ENCODE peak calls at places on chromosomes 7 and 10, in five cellular contexts. U, A, B, L and N are unnamed samples.

GRCh38 chr10:33559105-33559504 is 224.6 kb upstream of the NRP1 start:
- DNase-seq in U (no peak), A (peak; percentile 40), B (no peak), L (no peak), N (no peak)

GRCh38 chr7:29866490-29866930 is 60.2 kb downstream of the WIPF3 start:
- DNase-seq in U (no peak), A (no peak), B (peak; percentile 30), L (no peak), N (no peak)

GRCh38 chr7:104848386-104848990 is 165.5 kb upstream of the KMT2E start:
- DNase-seq in U (no peak), A (peak; percentile 50), B (no peak), L (peak; percentile 18), N (peak; percentile 23)

GRCh38 chr7:116967983-116968382 is 14.7 kb downstream of the ST7 start:
- DNase-seq in U (no peak), A (no peak), B (no peak), L (no peak), N (no peak)

GRCh38 chr7:11182736-11183135 is 209.1 kb downstream of the PHF14 start:
- DNase-seq in U (no peak), A (no peak), B (no peak), L (no peak), N (no peak)

GRCh38 chr7:138957217-138957616 is 24.0 kb downstream of the KIAA1549 start:
- DNase-seq in U (no peak), A (no peak), B (no peak), L (no peak), N (no peak)

GRCh38 chr7:6167004-6167551 is 105.3 kb downstream of the CYTH3 start:
- DNase-seq in U (no peak), A (no peak), B (no peak), L (no peak), N (no peak)

GRCh38 chr7:143041346-143041745 is 10.8 kb upstream of the OR6V1 start:
- DNase-seq in U (no peak), A (no peak), B (no peak), L (no peak), N (no peak)

GRCh38 chr7:134246761-134247160 is 70.0 kb downstream of the SLC35B4 start:
- DNase-seq in U (no peak), A (no peak), B (no peak), L (no peak), N (no peak)

GRCh38 chr10:131653550-131654470 is 247.0 kb upstream of the PPP2R2D start:
- DNase-seq in U (no peak), A (no peak), B (no peak), L (no peak), N (no peak)

GRCh38 chr10:50582766-50583762 is 40.7 kb downstream of the SGMS1 start:
- DNase-seq in U (no peak), A (no peak), B (peak; percentile 48), L (no peak), N (no peak)

GRCh38 chr10:62726142-62726541 is 78.4 kb upstream of the ADO start:
- DNase-seq in U (no peak), A (no peak), B (no peak), L (no peak), N (no peak)

GRCh38 chr10:59942556-59942955 is 36.2 kb upstream of the CCDC6 start:
- DNase-seq in U (no peak), A (no peak), B (no peak), L (no peak), N (no peak)

GRCh38 chr7:150405584-150406310 is 26.6 kb downstream of the ZNF775 start:
- DNase-seq in U (no peak), A (no peak), B (no peak), L (no peak), N (no peak)

GRCh38 chr7:159070422-159071148 is 74.1 kb downstream of the VIPR2 start:
- DNase-seq in U (no peak), A (no peak), B (no peak), L (no peak), N (no peak)

GRCh38 chr10:21078410-21079329 is 181.6 kb upstream of the NEBL start:
- DNase-seq in U (no peak), A (peak; percentile 68), B (peak; percentile 43), L (peak; percentile 58), N (peak; percentile 38)

GRCh38 chr10:36759111-36759805 is 366.1 kb upstream of the ANKRD30A start:
- DNase-seq in U (no peak), A (no peak), B (no peak), L (no peak), N (no peak)

GRCh38 chr7:90188281-90188680 is 23.3 kb upstream of the STEAP2 start:
- DNase-seq in U (no peak), A (no peak), B (no peak), L (no peak), N (no peak)

GRCh38 chr10:4677296-4678021 is 148.5 kb upstream of the AKR1E2 start:
- DNase-seq in U (no peak), A (no peak), B (no peak), L (no peak), N (no peak)

GRCh38 chr10:79162861-79163662 is 94.3 kb downstream of the ZMIZ1 start:
- DNase-seq in U (no peak), A (peak; percentile 88), B (peak; percentile 70), L (no peak), N (no peak)

GRCh38 chr7:20786779-20787651 is at the start of gene SP8:
- DNase-seq in U (no peak), A (no peak), B (peak; percentile 24), L (no peak), N (no peak)

GRCh38 chr7:39073432-39073831 is 95.7 kb downstream of the POU6F2 start:
- DNase-seq in U (no peak), A (no peak), B (no peak), L (no peak), N (no peak)

GRCh38 chr10:5788969-5789368 is 24.3 kb downstream of the GDI2 start:
- DNase-seq in U (no peak), A (no peak), B (no peak), L (no peak), N (no peak)

GRCh38 chr7:156731651-156732050 is 91.1 kb downstream of the RNF32 start:
- DNase-seq in U (no peak), A (no peak), B (no peak), L (no peak), N (no peak)

GRCh38 chr7:126185959-126186580 is 1066.7 kb downstream of the GRM8 start:
- DNase-seq in U (no peak), A (no peak), B (no peak), L (no peak), N (no peak)

GRCh38 chr7:104956753-104957450 is 57.1 kb upstream of the KMT2E start:
- DNase-seq in U (no peak), A (no peak), B (no peak), L (no peak), N (peak; percentile 6)

GRCh38 chr7:80770675-80771081 is 132.2 kb downstream of the CD36 start:
- DNase-seq in U (no peak), A (no peak), B (no peak), L (no peak), N (no peak)

GRCh38 chr10:86368046-86368445 is 1.5 kb upstream of the GRID1 start:
- DNase-seq in U (no peak), A (no peak), B (no peak), L (no peak), N (no peak)

GRCh38 chr7:155602750-155603149 is 41.7 kb upstream of the RBM33 start:
- DNase-seq in U (no peak), A (no peak), B (no peak), L (no peak), N (no peak)

GRCh38 chr10:7817984-7818294 is 366 bp upstream of the TAF3 start:
- DNase-seq in U (no peak), A (no peak), B (no peak), L (no peak), N (no peak)

DNA sequence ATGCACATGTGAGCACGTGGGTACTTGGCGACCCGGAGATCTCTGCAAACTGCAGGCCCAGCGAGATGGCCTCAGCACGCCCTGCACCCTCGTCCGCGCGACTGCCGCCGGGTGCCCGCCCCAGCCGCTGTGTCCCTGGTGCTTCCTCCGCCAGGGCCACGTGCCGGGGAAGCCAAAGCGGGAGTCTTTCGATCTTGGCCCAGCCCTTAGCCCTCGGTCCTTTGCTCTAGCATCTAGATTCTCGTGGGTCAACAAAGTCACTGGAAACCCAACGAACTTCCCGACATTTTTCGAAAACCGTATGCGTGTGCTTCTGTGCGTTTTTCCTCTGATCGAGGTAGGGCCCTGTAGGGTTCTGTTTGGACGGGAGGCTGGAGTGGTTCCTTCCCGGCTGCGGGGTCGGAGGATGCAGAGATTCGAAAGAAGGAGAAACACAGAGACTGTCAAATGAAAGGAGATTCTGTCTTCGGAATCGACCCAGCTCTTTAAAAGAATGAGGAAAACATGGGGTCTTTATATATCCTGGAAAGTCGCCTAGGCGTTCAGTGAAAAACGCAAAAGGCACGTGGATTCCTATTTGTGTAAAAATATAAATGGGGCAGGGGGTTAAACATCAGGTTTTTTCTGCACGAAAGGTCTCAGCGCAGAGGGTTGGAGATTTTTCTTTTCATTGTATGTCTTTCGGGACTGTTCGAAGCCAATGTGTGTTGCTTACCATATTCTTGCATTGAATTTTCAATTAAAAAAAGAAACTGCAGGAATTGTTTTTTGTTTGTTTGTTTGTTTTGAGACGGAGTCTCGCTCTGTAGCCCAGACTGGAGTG is 169.5 kb downstream of the UBE2H start:
- DNase-seq in U (no peak), A (no peak), B (no peak), L (no peak), N (no peak)
- H3K4me3 ChIP-seq in U (peak overlapping the region; percentile 70), A (no peak overlapping the region), B (no peak overlapping the region), L (no peak overlapping the region), N (no peak overlapping the region)

DNA sequence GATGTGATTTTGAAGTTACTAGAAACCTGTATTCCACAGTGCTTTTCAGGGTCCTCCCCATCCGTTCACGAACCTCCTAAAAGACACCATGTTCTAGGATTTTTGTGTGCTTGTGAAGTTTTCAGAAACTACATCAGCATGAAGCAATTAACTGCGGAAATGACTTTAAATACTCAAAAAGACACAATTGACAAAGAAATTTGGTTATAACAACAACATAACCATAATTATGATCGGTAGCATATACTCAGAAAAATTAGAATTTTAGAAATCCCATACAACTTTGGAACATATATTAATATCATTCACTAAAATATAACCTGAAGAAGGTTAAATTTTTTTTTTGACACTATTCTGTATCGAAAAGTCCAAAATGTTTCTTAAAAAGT is 43.8 kb upstream of the FAM20C start:
- DNase-seq in U (no peak), A (no peak), B (no peak), L (no peak), N (peak; percentile 10)
- H3K27ac ChIP-seq in U (peak overlapping the region; percentile 96), A (peak overlapping the region; percentile 92), B (peak overlapping the region; percentile 73), L (peak overlapping the region; percentile 83), N (peak overlapping the region; percentile 92)

GRCh38 chr10:117536862-117537435 is 5.6 kb upstream of the EMX2 start:
- DNase-seq in U (no peak), A (no peak), B (no peak), L (no peak), N (no peak)

GRCh38 chr10:117535045-117535751 is 7.3 kb upstream of the EMX2 start:
- DNase-seq in U (no peak), A (no peak), B (no peak), L (no peak), N (no peak)

GRCh38 chr10:117534321-117535044 is 8.1 kb upstream of the EMX2 start:
- DNase-seq in U (no peak), A (no peak), B (no peak), L (no peak), N (no peak)

GRCh38 chr10:117536359-117536861 is 6.1 kb upstream of the EMX2 start:
- DNase-seq in U (no peak), A (no peak), B (no peak), L (no peak), N (no peak)

GRCh38 chr10:117535752-117536358 is 6.7 kb upstream of the EMX2 start:
- DNase-seq in U (no peak), A (no peak), B (no peak), L (no peak), N (no peak)
- H3K4me3 ChIP-seq in U (peak overlapping the region; percentile 65), A (no peak overlapping the region), B (no peak overlapping the region), L (no peak overlapping the region), N (no peak overlapping the region)

GRCh38 chr10:96298362-96298761 is 5.9 kb upstream of the DNTT start:
- DNase-seq in U (no peak), A (no peak), B (no peak), L (no peak), N (no peak)
- H3K27ac ChIP-seq in U (no peak overlapping the region), A (no peak overlapping the region), B (no peak overlapping the region), L (no peak overlapping the region), N (no peak overlapping the region)